ENCODE peak calls at places on chromosomes 11 and 22, in eight cellular contexts. U is AG10803, R is fibroblast of mammary gland, J is astrocyte of the spinal cord, E is heart right ventricle, D is GM12864, M is OCI-LY7, V is fibroblast of pulmonary artery. H is an unnamed sample.
A peak's percentile ranks its signal among the peaks of the same experiment; 100 is the strongest.

GRCh38 chr22:36765943-36766450 is 9.9 kb downstream of the IFT27 start:
- DNase-seq in J (peak; percentile 12), V (no peak), D (no peak), R (peak; percentile 40), E (no peak), U (peak; percentile 61), M (no peak), H (no peak)

GRCh38 chr11:94604496-94604895 is 37.3 kb downstream of the PIWIL4 start:
- DNase-seq in J (no peak), V (peak; percentile 10), M (no peak), R (no peak), U (peak; percentile 15), D (no peak), E (no peak), H (no peak)

GRCh38 chr11:64305691-64306562 is 603 bp downstream of the ESRRA start:
- DNase-seq in M (peak; percentile 84), E (peak; percentile 75), J (peak; percentile 19), R (no peak), U (peak; percentile 21), V (peak; percentile 36), D (no peak), H (peak; percentile 70)

GRCh38 chr11:122578168-122578825 is 77.2 kb upstream of the UBASH3B start:
- DNase-seq in E (no peak), J (no peak), M (peak; percentile 6), D (no peak), V (no peak), R (peak; percentile 10), U (no peak), H (no peak)

GRCh38 chr22:43000441-43001175 is 14.3 kb downstream of the PACSIN2 start:
- DNase-seq in D (no peak), U (peak; percentile 49), R (peak; percentile 71), J (peak; percentile 50), E (no peak), V (peak; percentile 35), M (no peak), H (peak; percentile 52)

GRCh38 chr11:12118940-12119339 is 8.6 kb downstream of the MICAL2 start:
- DNase-seq in M (no peak), J (no peak), V (no peak), E (no peak), R (no peak), D (no peak), U (no peak), H (no peak)

GRCh38 chr22:29706493-29706892 is 13.3 kb upstream of the CABP7 start:
- DNase-seq in E (no peak), D (no peak), U (no peak), M (no peak), R (no peak), J (no peak), V (no peak), H (peak; percentile 44)

GRCh38 chr11:82765466-82766034 is 31.9 kb upstream of the FAM181B start:
- DNase-seq in E (no peak), U (no peak), J (no peak), M (no peak), V (no peak), D (no peak), R (no peak), H (no peak)

GRCh38 chr22:25404923-25405853 is 159.3 kb upstream of the GRK3 start:
- DNase-seq in R (peak; percentile 50), J (peak; percentile 32), V (peak; percentile 71), U (peak; percentile 71), M (peak; percentile 77), D (no peak), E (peak; percentile 80), H (peak; percentile 79)

GRCh38 chr11:504053-504993 is 2.7 kb downstream of the RNH1 start:
- DNase-seq in U (peak; percentile 61), J (peak; percentile 17), V (peak; percentile 69), R (peak; percentile 74), D (no peak), E (peak; percentile 37), M (no peak), H (no peak)

GRCh38 chr11:69913591-69914285 is 94.5 kb upstream of the FGF3 start:
- DNase-seq in D (no peak), U (no peak), E (no peak), V (no peak), R (no peak), J (no peak), M (no peak), H (peak; percentile 34)

GRCh38 chr11:35765211-35765610 is 102.6 kb downstream of the TRIM44 start:
- DNase-seq in V (no peak), M (no peak), J (no peak), R (peak; percentile 33), U (peak; percentile 31), D (no peak), E (no peak), H (no peak)

GRCh38 chr11:58434217-58434616 is 6.3 kb upstream of the OR5B2 start:
- DNase-seq in E (no peak), V (no peak), D (no peak), R (no peak), J (no peak), U (no peak), M (no peak), H (no peak)

GRCh38 chr11:66414120-66414934 is 6.5 kb upstream of the NPAS4 start:
- DNase-seq in E (no peak), V (no peak), U (no peak), J (no peak), R (no peak), D (no peak), M (no peak), H (no peak)

GRCh38 chr11:9206496-9206895 is 58.7 kb downstream of the DENND5A start:
- DNase-seq in E (no peak), D (no peak), U (peak; percentile 88), V (peak; percentile 77), M (no peak), R (peak; percentile 17), J (peak; percentile 65), H (no peak)

GRCh38 chr11:73946798-73947458 is 3.9 kb upstream of the DNAJB13 start:
- DNase-seq in M (no peak), U (no peak), D (no peak), E (no peak), J (no peak), R (no peak), V (no peak), H (no peak)

GRCh38 chr22:19713650-19714319 is 518 bp upstream of the SEPTIN5 start:
- DNase-seq in U (no peak), J (no peak), V (no peak), M (no peak), R (no peak), E (no peak), D (no peak), H (no peak)

GRCh38 chr11:2214527-2215229 is 43.1 kb upstream of the TH start:
- DNase-seq in J (no peak), D (no peak), U (no peak), V (no peak), M (no peak), R (no peak), E (no peak), H (no peak)

GRCh38 chr11:2215230-2215560 is 43.6 kb upstream of the TH start:
- DNase-seq in J (no peak), D (no peak), U (no peak), E (no peak), V (no peak), R (no peak), M (no peak), H (no peak)

GRCh38 chr11:2217211-2218081 is 45.8 kb upstream of the TH start:
- DNase-seq in V (no peak), E (no peak), U (no peak), M (no peak), J (no peak), R (no peak), D (no peak), H (no peak)

GRCh38 chr11:2216400-2217064 is 44.9 kb upstream of the TH start:
- DNase-seq in D (no peak), M (no peak), J (no peak), E (no peak), V (no peak), R (no peak), U (no peak), H (no peak)

GRCh38 chr11:2215561-2216399 is 44.2 kb upstream of the TH start:
- DNase-seq in M (no peak), J (no peak), E (no peak), R (no peak), U (no peak), D (no peak), V (no peak), H (no peak)
- TF ChIP-seq CTCF in M (no peak), J (no peak), E (no peak), R (no peak), U (no peak), D (no peak), V (no peak), H (no peak)

DNA sequence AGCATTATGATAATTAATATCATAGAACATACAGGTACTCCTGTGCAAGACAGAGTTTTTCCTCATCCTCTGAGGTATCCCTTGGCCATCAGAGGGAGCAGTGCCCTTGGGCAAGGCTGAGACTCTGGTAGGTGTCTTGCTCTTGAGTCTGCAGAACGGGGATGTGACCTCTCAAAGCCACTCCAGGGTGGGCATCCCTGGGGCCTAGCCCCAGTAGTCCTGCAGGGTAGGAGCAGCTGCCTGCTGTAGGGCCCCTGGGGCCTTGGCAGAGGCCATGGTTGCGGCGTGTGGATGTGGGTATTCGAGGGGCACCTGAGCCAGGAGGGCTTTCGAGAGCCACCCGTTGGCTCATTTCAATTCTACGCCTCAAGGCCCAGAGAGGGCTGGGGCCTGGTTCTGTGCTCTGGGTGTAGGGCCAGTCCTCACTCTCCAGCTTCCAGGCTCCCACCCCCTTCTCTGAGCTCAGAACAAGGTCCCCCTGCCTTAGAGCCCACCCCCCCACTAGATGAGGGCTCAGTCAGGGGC is 7.7 kb upstream of the OMP start:
- DNase-seq in E (no peak), D (no peak), R (no peak), U (no peak), J (no peak), V (no peak), M (no peak), H (peak; percentile 34)
- TF ChIP-seq CTCF in E (no peak), D (no peak), R (no peak), U (no peak), J (peak; percentile 20), V (no peak), M (no peak), H (no peak)

GRCh38 chr11:112903310-112903709 is 57.9 kb upstream of the NCAM1 start:
- DNase-seq in U (no peak), J (no peak), E (no peak), V (no peak), R (no peak), M (no peak), D (no peak), H (no peak)
- TF ChIP-seq CTCF in U (no peak), J (no peak), E (no peak), V (no peak), R (no peak), M (no peak), D (no peak), H (no peak)

DNA sequence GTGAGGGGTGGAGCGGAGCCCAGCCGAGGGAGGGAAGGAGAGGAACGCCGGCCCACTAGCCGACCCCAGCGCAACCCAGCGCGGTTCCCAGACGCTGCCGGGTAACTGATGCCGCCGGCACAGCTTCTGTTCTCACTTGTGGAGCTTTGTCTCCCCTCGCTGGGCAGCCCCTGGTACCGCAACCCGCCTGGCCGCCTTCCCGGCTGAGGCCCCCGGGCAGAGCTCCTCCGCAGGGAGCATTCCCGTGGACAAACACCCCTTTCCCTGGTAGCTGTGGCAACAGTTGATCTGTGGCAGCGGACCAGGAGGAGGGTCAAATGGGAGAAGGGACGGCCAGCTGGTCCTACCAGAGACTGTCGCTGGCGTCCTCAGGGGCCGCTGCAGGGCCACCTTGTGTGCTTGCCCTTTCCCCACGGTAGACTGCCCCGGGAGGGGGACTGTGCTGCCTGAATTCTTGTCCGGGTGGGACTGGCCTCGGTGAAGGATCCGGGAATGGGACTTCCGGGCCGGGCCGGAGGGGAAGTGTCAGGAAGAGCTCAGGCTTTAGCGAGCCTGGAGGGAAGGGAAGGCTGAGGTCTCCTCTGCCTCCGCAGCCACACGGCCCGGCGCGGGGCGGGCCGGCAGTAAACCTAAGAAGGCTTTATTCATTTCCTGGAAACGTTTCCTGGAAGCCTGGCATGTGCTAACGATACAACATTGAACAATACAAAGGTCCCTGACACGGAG is 468.0 kb downstream of the OPCML start:
- DNase-seq in R (peak; percentile 9), E (peak; percentile 69), V (peak; percentile 44), U (peak; percentile 78), J (peak; percentile 72), D (no peak), M (no peak), H (no peak)
- TF ChIP-seq CTCF in R (no peak), E (peak; percentile 39), V (peak; percentile 33), U (peak; percentile 71), J (peak; percentile 70), D (peak; percentile 16), M (peak; percentile 13), H (no peak)